ENCODE peak calls at places on chromosomes 6 and 20, in six cellular contexts. U is H9; B is dorsolateral prefrontal cortex; P is stromal cell of bone marrow; C is activated CD4-positive, alpha-beta T cell treated with anti-CD3 and anti-CD28 coated beads, Interleukin-2, amount 10 ng/mL, durations not matched to agents 7 days and 5 days; Q is heart left ventricle. E is an unnamed sample.

GRCh38 chr6:139982652-139983051 is 608.2 kb upstream of the CITED2 start:
- DNase-seq in U (peak), B (no peak), P (no peak), C (no peak), Q (no peak), E (peak)

GRCh38 chr6:43499028-43499815 is 10.9 kb downstream of the LRRC73 start:
- DNase-seq in U (no peak), B (no peak), P (no peak), C (no peak), Q (no peak), E (no peak)

GRCh38 chr6:91653954-91654843 is 1067.3 kb upstream of the MAP3K7 start:
- DNase-seq in U (peak), B (no peak), P (no peak), C (no peak), Q (no peak), E (no peak)

GRCh38 chr6:112243861-112244415 is 10.4 kb downstream of the LAMA4 start:
- DNase-seq in U (no peak), B (no peak), P (no peak), C (no peak), Q (no peak), E (no peak)

GRCh38 chr6:84719152-84719551 is 45.2 kb downstream of the TBX18 start:
- DNase-seq in U (no peak), B (no peak), P (no peak), C (no peak), Q (no peak), E (no peak)

GRCh38 chr20:33697129-33697528 is 10.9 kb upstream of the E2F1 start:
- DNase-seq in U (no peak), B (peak), P (no peak), C (no peak), Q (peak), E (no peak)

GRCh38 chr6:132995432-132995831 is 181.1 kb downstream of the RPS12 start:
- DNase-seq in U (no peak), B (peak), P (no peak), C (no peak), Q (peak), E (no peak)

GRCh38 chr6:84842526-84843161 is 78.2 kb upstream of the TBX18 start:
- DNase-seq in U (no peak), B (no peak), P (peak), C (no peak), Q (no peak), E (no peak)

GRCh38 chr6:41741625-41742490 is 5.3 kb downstream of the PGC start:
- DNase-seq in U (no peak), B (no peak), P (no peak), C (no peak), Q (no peak), E (no peak)

GRCh38 chr20:2136275-2136674 is 34.6 kb downstream of the STK35 start:
- DNase-seq in U (no peak), B (peak), P (no peak), C (no peak), Q (peak), E (no peak)

E was measured in GM04503.